ENCODE peak calls at places on chromosome 17, in six cellular contexts. O is A549, W is HepG2, E is endothelial cell of umbilical vein, N is K562, B is GM12878. U is an unnamed sample.

GRCh38 chr17:50440172-50440837 is 14.3 kb downstream of the ACSF2 start:
- DNase-seq in O (no peak), N (no peak), W (peak; percentile 67), E (no peak), B (no peak), U (no peak)

GRCh38 chr17:44990994-44991393 is 22.9 kb upstream of the C1QL1 start:
- DNase-seq in W (no peak), O (no peak), B (no peak), E (no peak), N (no peak), U (no peak)

GRCh38 chr17:45775148-45775547 is 9.0 kb upstream of the CRHR1 start:
- DNase-seq in E (no peak), O (no peak), N (no peak), W (no peak), B (no peak), U (no peak)

GRCh38 chr17:74833501-74834361 is 26.0 kb downstream of the GRIN2C start:
- DNase-seq in B (no peak), O (no peak), N (no peak), W (no peak), E (no peak), U (peak; percentile 49)

GRCh38 chr17:2386400-2387085 is 14.3 kb downstream of the MNT start:
- DNase-seq in N (no peak), O (peak; percentile 42), E (no peak), B (no peak), W (no peak), U (no peak)

GRCh38 chr17:76480676-76481075 is 13.3 kb downstream of the AANAT start:
- DNase-seq in W (no peak), N (no peak), B (no peak), O (no peak), E (no peak), U (peak; percentile 35)

GRCh38 chr17:63399856-63400255 is 46.2 kb downstream of the CYB561 start:
- DNase-seq in E (no peak), B (no peak), N (no peak), O (no peak), W (no peak), U (no peak)

GRCh38 chr17:17565471-17566365 is 25.8 kb downstream of the PEMT start:
- DNase-seq in W (no peak), B (no peak), O (no peak), N (no peak), E (no peak), U (no peak)

GRCh38 chr17:8711291-8711690 is 33.3 kb downstream of the CCDC42 start:
- DNase-seq in N (no peak), B (no peak), O (no peak), E (no peak), W (no peak), U (no peak)

GRCh38 chr17:71320009-71320796 is 800.6 kb upstream of the SOX9 start:
- DNase-seq in B (no peak), O (no peak), N (no peak), E (no peak), W (no peak), U (no peak)

GRCh38 chr17:43438626-43439529 is 40.1 kb downstream of the ARL4D start:
- DNase-seq in E (no peak), B (no peak), W (no peak), N (no peak), O (no peak), U (no peak)

GRCh38 chr17:72412650-72413076 is 291.8 kb downstream of the SOX9 start:
- DNase-seq in B (no peak), N (no peak), E (no peak), O (no peak), W (peak; percentile 70), U (no peak)

DNA sequence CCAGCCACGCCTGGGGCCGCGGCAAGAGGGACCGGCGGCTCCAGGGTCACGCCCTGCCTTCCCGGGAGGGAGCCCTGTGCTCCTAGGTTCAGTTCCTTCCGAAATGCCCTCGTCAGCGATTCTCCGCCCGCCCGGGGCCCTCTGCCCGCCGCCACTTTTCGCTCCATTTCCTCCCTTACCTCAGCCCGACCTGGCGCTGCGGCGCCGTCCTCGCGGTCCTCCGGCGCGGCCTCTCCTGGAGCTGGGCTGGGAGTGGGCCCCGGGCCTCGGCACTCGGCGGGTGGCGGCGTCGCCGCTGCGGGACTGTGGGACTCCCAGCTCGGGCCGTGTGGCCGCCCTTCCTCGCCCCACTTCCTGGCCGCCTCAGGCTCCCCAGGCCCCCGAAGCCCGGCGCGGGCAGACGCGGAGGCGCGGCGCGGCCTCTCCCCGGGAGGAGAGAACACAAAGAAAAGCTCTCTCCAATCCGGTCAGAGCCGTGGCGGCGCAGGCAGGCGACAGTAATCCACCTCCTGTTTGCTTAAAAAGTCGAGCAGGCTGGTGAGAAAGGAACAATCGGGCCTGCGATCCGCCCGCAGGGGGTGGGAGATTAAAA is 1.6 kb downstream of the BAHCC1 start:
- DNase-seq in W (no peak), B (no peak), N (no peak), E (peak; percentile 44), O (peak; percentile 83), U (peak; percentile 69)
- TF ChIP-seq MYC in W (no peak), B (no peak), N (no peak), E (no peak), O (no peak), U (no peak)

GRCh38 chr17:59311051-59311468 is 20.4 kb upstream of the YPEL2 start:
- DNase-seq in E (peak; percentile 79), W (peak; percentile 79), O (peak; percentile 71), N (peak; percentile 69), B (peak; percentile 28), U (peak; percentile 71)
- TF ChIP-seq MYC in E (no peak), W (no peak), O (no peak), N (no peak), B (no peak), U (peak; percentile 20)

GRCh38 chr17:40960144-40960543 is 6.6 kb downstream of the KRT39 start:
- DNase-seq in O (no peak), N (no peak), E (no peak), W (no peak), B (no peak), U (no peak)

GRCh38 chr17:40962059-40962561 is 4.6 kb downstream of the KRT39 start:
- DNase-seq in B (no peak), W (no peak), N (no peak), E (no peak), O (no peak), U (no peak)

GRCh38 chr17:40961586-40961985 is 5.2 kb downstream of the KRT39 start:
- DNase-seq in E (no peak), B (no peak), O (no peak), N (no peak), W (no peak), U (no peak)

GRCh38 chr17:40966848-40967247 is at the start of gene KRT39:
- DNase-seq in B (no peak), E (no peak), W (no peak), N (no peak), O (no peak), U (no peak)

DNA sequence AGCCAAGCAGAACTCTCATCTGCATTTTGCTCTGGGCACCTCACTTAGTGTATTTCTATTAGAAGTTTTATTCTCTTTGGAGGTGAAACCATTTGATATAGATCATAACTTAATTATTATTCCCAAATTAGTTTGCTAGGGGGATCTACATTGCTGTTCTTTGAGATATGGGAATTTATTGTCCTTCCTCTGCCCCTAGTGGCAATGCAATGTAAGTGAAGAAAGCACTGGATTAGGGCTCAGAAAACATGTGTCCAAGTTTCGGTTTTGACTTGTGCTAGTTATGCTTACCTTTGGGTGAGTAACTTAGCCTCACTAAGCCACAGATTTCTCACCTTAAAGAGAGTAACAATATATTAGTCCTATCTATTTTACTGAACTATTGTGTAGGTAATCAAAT is 2.9 kb downstream of the KRT39 start:
- DNase-seq in W (no peak), O (peak; percentile 37), N (peak; percentile 39), E (peak; percentile 14), B (no peak), U (peak; percentile 6)
- TF ChIP-seq MYC in W (no peak), O (no peak), N (no peak), E (no peak), B (no peak), U (no peak)

GRCh38 chr17:42436401-42436800 is 13.3 kb upstream of the CAVIN1 start:
- DNase-seq in O (no peak), W (peak; percentile 82), B (no peak), E (peak; percentile 98), N (peak; percentile 10), U (no peak)
- TF ChIP-seq MYC in O (no peak), W (no peak), B (no peak), E (no peak), N (no peak), U (no peak)

DNA sequence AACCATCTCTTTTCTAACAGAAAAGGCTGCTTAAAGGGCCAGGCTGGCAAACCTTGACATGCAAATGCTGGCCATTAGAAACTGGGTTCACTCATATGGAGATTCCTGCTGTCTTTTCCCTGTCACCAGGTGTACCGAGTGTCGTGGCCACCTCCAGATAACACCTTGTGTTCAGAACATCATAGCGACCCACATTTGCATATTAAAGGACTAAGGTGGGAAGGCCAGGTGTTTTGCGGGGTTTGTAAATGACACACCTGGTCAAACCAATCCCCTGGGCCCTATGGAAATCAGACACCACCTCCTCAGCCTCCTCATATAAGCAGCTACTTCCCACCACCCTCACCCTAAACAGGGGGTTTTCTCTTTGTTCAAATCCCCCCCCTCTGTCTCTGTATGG is 2.5 kb upstream of the AIPL1 start:
- DNase-seq in B (no peak), E (no peak), W (no peak), N (no peak), O (no peak), U (no peak)
- TF ChIP-seq MYC in B (no peak), E (no peak), W (no peak), N (no peak), O (no peak), U (no peak)

GRCh38 chr17:79944821-79945391 is 90.8 kb downstream of the TBC1D16 start:
- DNase-seq in N (no peak), O (no peak), B (no peak), E (no peak), W (no peak), U (no peak)

GRCh38 chr17:79944251-79944812 is 91.3 kb downstream of the TBC1D16 start:
- DNase-seq in W (no peak), B (no peak), E (no peak), O (no peak), N (no peak), U (no peak)

GRCh38 chr17:79942591-79943353 is 92.9 kb downstream of the TBC1D16 start:
- DNase-seq in N (no peak), W (no peak), E (peak; percentile 32), O (no peak), B (no peak), U (no peak)

GRCh38 chr17:79942011-79942405 is 93.7 kb downstream of the TBC1D16 start:
- DNase-seq in N (peak; percentile 32), B (no peak), O (no peak), W (no peak), E (no peak), U (no peak)

DNA sequence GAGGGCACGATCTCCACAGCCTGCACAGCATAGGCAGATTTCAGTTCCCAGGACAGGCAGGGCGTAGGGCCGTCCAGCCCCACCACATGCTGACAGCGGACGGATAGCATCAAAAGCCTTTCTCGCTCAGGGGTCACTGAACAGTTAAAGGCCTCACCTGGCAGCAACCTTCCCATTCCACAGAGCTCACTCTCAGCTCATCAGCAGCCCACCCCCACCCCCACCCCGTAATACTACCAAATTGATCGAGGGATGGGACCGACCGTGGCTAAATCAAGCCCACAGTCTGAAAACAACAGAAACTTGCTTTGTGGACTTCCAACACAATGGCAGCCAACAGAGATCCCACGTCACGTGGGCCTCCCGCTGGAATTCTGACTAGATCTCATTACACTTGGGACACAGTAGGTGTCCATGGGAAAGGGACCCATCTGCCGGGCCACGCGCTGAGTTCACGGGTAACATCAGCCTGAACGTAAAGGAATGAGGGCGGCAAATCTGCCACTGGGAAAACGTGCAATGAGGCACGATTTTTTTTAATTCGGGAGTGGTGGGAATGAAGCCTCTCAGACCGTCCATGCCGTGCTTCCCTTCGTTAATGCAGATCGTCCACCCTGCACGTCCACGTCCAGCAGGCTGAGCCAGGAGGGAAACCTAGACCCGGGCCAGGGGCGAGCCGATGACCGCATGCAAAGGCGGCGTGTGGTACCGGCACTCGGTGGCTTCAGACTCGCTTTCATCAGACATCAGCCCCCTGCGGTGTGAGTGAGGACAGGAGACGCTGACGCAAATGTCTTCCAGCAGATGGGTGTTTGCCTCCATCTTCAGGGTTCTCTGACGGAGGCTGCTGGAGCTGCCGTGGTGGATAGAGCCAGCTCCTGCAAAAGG is 92.1 kb downstream of the TBC1D16 start:
- DNase-seq in N (no peak), B (no peak), W (no peak), E (no peak), O (no peak), U (no peak)
- TF ChIP-seq MYC in N (no peak), B (no peak), W (no peak), E (no peak), O (no peak), U (no peak)

U was measured in NB4.